ENCODE peak calls at places on chromosome 9, in eight cellular contexts. R, P, Z, N, S, G, E and J are unnamed samples.

GRCh38 chr9:137078701-137079400 is 1.5 kb downstream of the UAP1L1 start:
- DNase-seq in Z (no peak), R (peak), N (no peak), P (no peak), E (no peak), S (no peak), G (no peak), J (no peak)

GRCh38 chr9:34995288-34996060 is 5.9 kb downstream of the DNAJB5 start:
- DNase-seq in R (no peak), Z (peak), G (no peak), S (no peak), E (no peak), P (peak), N (no peak), J (no peak)

GRCh38 chr9:121858788-121859187 is 207.4 kb downstream of the DAB2IP start:
- DNase-seq in G (no peak), P (no peak), Z (no peak), S (no peak), E (no peak), R (no peak), N (no peak), J (no peak)

GRCh38 chr9:132197856-132198550 is 36.1 kb downstream of the NTNG2 start:
- DNase-seq in R (no peak), S (no peak), G (no peak), N (no peak), Z (no peak), E (no peak), P (no peak), J (no peak)

GRCh38 chr9:101398930-101399640 is 434 bp downstream of the ZNF189 start:
- DNase-seq in G (no peak), R (peak), E (no peak), N (no peak), P (no peak), S (no peak), Z (no peak), J (no peak)

GRCh38 chr9:127706836-127707241 is at the start of gene CFAP157:
- DNase-seq in N (no peak), P (peak), E (no peak), G (no peak), S (no peak), R (no peak), Z (no peak), J (no peak)

GRCh38 chr9:98287383-98287782 is 31.9 kb upstream of the TBC1D2 start:
- DNase-seq in G (no peak), Z (no peak), E (no peak), R (no peak), N (no peak), S (no peak), P (peak), J (no peak)

GRCh38 chr9:130663258-130664171 is 879 bp upstream of the PRDM12 start:
- DNase-seq in P (no peak), S (no peak), E (no peak), N (no peak), G (peak), R (no peak), Z (no peak), J (no peak)

GRCh38 chr9:80605129-80605528 is 1033.4 kb downstream of the TLE4 start:
- DNase-seq in S (no peak), N (no peak), E (no peak), P (peak), Z (peak), R (no peak), G (peak), J (no peak)

GRCh38 chr9:38087934-38088925 is 19.2 kb upstream of the SHB start:
- DNase-seq in E (peak), G (peak), N (no peak), Z (no peak), S (peak), R (peak), P (peak), J (peak)

GRCh38 chr9:38186372-38187115 is 117.5 kb upstream of the SHB start:
- DNase-seq in N (no peak), G (no peak), R (no peak), S (no peak), E (no peak), P (no peak), Z (no peak), J (no peak)

GRCh38 chr9:125509476-125509875 is 197.5 kb downstream of the MAPKAP1 start:
- DNase-seq in R (no peak), Z (no peak), N (no peak), S (no peak), E (no peak), P (peak), G (no peak), J (no peak)

GRCh38 chr9:5352637-5353248 is 13.1 kb upstream of the RLN1 start:
- DNase-seq in E (no peak), S (no peak), Z (no peak), P (no peak), R (no peak), N (no peak), G (no peak), J (no peak)

GRCh38 chr9:121559183-121559582 is 59.5 kb upstream of the GGTA1 start:
- DNase-seq in S (no peak), R (no peak), G (no peak), E (no peak), P (peak), N (peak), Z (no peak), J (no peak)

GRCh38 chr9:2026181-2026580 is 11.0 kb downstream of the SMARCA2 start:
- DNase-seq in Z (no peak), G (no peak), E (no peak), S (no peak), P (no peak), N (no peak), R (no peak), J (no peak)

GRCh38 chr9:90803860-90804593 is 2.4 kb downstream of the SYK start:
- DNase-seq in N (no peak), P (no peak), E (no peak), Z (no peak), G (no peak), S (no peak), R (no peak), J (no peak)

GRCh38 chr9:127075592-127076380 is 46.6 kb downstream of the ANGPTL2 start:
- DNase-seq in Z (no peak), E (no peak), P (no peak), S (no peak), N (no peak), G (no peak), R (no peak), J (no peak)

GRCh38 chr9:81597749-81598497 is 91.4 kb downstream of the TLE1 start:
- DNase-seq in Z (no peak), S (no peak), N (no peak), G (no peak), P (no peak), R (no peak), E (no peak), J (no peak)

GRCh38 chr9:113654605-113655193 is 191.2 kb downstream of the RGS3 start:
- DNase-seq in P (peak), N (no peak), S (peak), G (no peak), E (no peak), Z (no peak), R (no peak), J (no peak)

GRCh38 chr9:95749493-95749892 is 126.0 kb upstream of the ERCC6L2 start:
- DNase-seq in E (no peak), G (no peak), N (no peak), P (no peak), Z (no peak), S (no peak), R (no peak), J (no peak)

GRCh38 chr9:118129541-118129940 is 425.3 kb downstream of the TLR4 start:
- DNase-seq in P (no peak), R (no peak), G (no peak), E (no peak), S (no peak), Z (no peak), N (no peak), J (no peak)

GRCh38 chr9:34520096-34520495 is 2.7 kb downstream of the ENHO start:
- DNase-seq in P (no peak), N (no peak), S (no peak), Z (no peak), R (no peak), E (no peak), G (no peak), J (no peak)

GRCh38 chr9:93684806-93685553 is 108.6 kb downstream of the PHF2 start:
- DNase-seq in Z (no peak), E (no peak), N (no peak), R (no peak), P (peak), S (no peak), G (no peak), J (no peak)

GRCh38 chr9:4926239-4926638 is 58.8 kb upstream of the JAK2 start:
- DNase-seq in E (no peak), N (no peak), G (no peak), P (no peak), R (no peak), S (no peak), Z (no peak), J (no peak)

GRCh38 chr9:71704806-71705205 is 63.5 kb downstream of the CEMIP2 start:
- DNase-seq in Z (no peak), S (no peak), R (no peak), N (no peak), P (no peak), E (no peak), G (no peak), J (no peak)

GRCh38 chr9:96038271-96038670 is 162.8 kb downstream of the ERCC6L2 start:
- DNase-seq in N (no peak), S (no peak), E (no peak), P (no peak), R (no peak), G (no peak), Z (no peak), J (no peak)

GRCh38 chr9:133361507-133362092 is 5.2 kb downstream of the SURF2 start:
- DNase-seq in G (no peak), N (no peak), P (no peak), E (no peak), S (no peak), R (no peak), Z (no peak), J (no peak)

GRCh38 chr9:6551126-6551525 is 94.4 kb downstream of the GLDC start:
- DNase-seq in N (no peak), R (no peak), S (no peak), Z (no peak), G (no peak), E (no peak), P (peak), J (no peak)